ENCODE peak calls at places on chromosome 18, in four cellular contexts. M is glutamatergic neuron, G is HTR-8/SVneo, L is GM20000. V is an unnamed sample.

GRCh38 chr18:5895886-5896740 is 791 bp upstream of the TMEM200C start:
- DNase-seq in M (peak; percentile 74), G (no peak), L (peak; percentile 52), V (no peak)

GRCh38 chr18:79614211-79615028 is 65.2 kb upstream of the CTDP1 start:
- DNase-seq in M (peak; percentile 9), G (no peak), L (no peak), V (no peak)

GRCh38 chr18:23921716-23922285 is 92.8 kb upstream of the TTC39C start:
- DNase-seq in M (no peak), G (no peak), L (no peak), V (no peak)

GRCh38 chr18:73614812-73615211 is 532.8 kb downstream of the FBXO15 start:
- DNase-seq in M (no peak), G (peak; percentile 34), L (no peak), V (no peak)

GRCh38 chr18:51135361-51135760 is 62.1 kb downstream of the MEX3C start:
- DNase-seq in M (no peak), G (peak; percentile 25), L (no peak), V (no peak)

GRCh38 chr18:77173274-77174030 is 40.9 kb upstream of the MBP start:
- DNase-seq in M (no peak), G (no peak), L (no peak), V (no peak)

GRCh38 chr18:76456018-76456750 is 38.9 kb downstream of the ZNF516 start:
- DNase-seq in M (no peak), G (no peak), L (no peak), V (peak; percentile 84)

GRCh38 chr18:48194787-48195186 is 214.4 kb downstream of the ZBTB7C start:
- DNase-seq in M (no peak), G (no peak), L (no peak), V (no peak)

GRCh38 chr18:21894619-21895367 is 154.2 kb downstream of the MIB1 start:
- DNase-seq in M (no peak), G (no peak), L (no peak), V (no peak)